ENCODE peak calls at places on chromosome 16, in six cellular contexts. A is fibroblast of pulmonary artery, I is AG09309, K is fibroblast of mammary gland, D is HFFc6, Q is AG10803. T is an unnamed sample.

GRCh38 chr16:22692034-22692433 is 121.9 kb upstream of the HS3ST2 start:
- DNase-seq in A (no peak), I (no peak), K (peak; percentile 28), D (no peak), Q (peak; percentile 64), T (no peak)

GRCh38 chr16:67833035-67833417 is 9.1 kb upstream of the THAP11 start:
- DNase-seq in A (peak; percentile 41), I (no peak), K (peak; percentile 81), D (peak; percentile 85), Q (peak; percentile 71), T (no peak)

GRCh38 chr16:22007509-22008214 is at the start of gene MOSMO:
- DNase-seq in A (peak; percentile 65), I (no peak), K (peak; percentile 64), D (peak; percentile 64), Q (peak; percentile 56), T (peak; percentile 12)

GRCh38 chr16:58638148-58639036 is 8.8 kb upstream of the CNOT1 start:
- DNase-seq in A (peak; percentile 84), I (peak; percentile 72), K (peak; percentile 90), D (peak; percentile 82), Q (peak; percentile 92), T (no peak)

GRCh38 chr16:2043980-2044451 is 3.6 kb downstream of the NTHL1 start:
- DNase-seq in A (no peak), I (no peak), K (no peak), D (no peak), Q (no peak), T (no peak)

GRCh38 chr16:9302102-9302501 is 210.7 kb downstream of the HAPSTR1 start:
- DNase-seq in A (no peak), I (no peak), K (no peak), D (no peak), Q (no peak), T (no peak)

GRCh38 chr16:77457046-77457445 is 22.2 kb upstream of the ADAMTS18 start:
- DNase-seq in A (no peak), I (no peak), K (peak; percentile 9), D (no peak), Q (no peak), T (no peak)

GRCh38 chr16:55955845-55956244 is 80.7 kb upstream of the CES5A start:
- DNase-seq in A (no peak), I (no peak), K (peak; percentile 1), D (no peak), Q (peak; percentile 4), T (no peak)

GRCh38 chr16:55035037-55035436 is 104.4 kb downstream of the IRX5 start:
- DNase-seq in A (no peak), I (no peak), K (peak; percentile 5), D (no peak), Q (no peak), T (no peak)

GRCh38 chr16:3824121-3824795 is 56.3 kb downstream of the CREBBP start:
- DNase-seq in A (no peak), I (no peak), K (peak; percentile 53), D (no peak), Q (no peak), T (no peak)

GRCh38 chr16:28317040-28317880 is 24.9 kb downstream of the SBK1 start:
- DNase-seq in A (peak; percentile 44), I (no peak), K (peak; percentile 35), D (peak; percentile 28), Q (peak; percentile 29), T (no peak)

GRCh38 chr16:28319476-28320022 is 27.2 kb downstream of the SBK1 start:
- DNase-seq in A (no peak), I (no peak), K (no peak), D (no peak), Q (no peak), T (no peak)

GRCh38 chr16:28320023-28320561 is 27.8 kb downstream of the SBK1 start:
- DNase-seq in A (no peak), I (no peak), K (no peak), D (no peak), Q (no peak), T (no peak)

GRCh38 chr16:28316056-28316455 is 23.7 kb downstream of the SBK1 start:
- DNase-seq in A (no peak), I (no peak), K (no peak), D (no peak), Q (no peak), T (no peak)

DNA sequence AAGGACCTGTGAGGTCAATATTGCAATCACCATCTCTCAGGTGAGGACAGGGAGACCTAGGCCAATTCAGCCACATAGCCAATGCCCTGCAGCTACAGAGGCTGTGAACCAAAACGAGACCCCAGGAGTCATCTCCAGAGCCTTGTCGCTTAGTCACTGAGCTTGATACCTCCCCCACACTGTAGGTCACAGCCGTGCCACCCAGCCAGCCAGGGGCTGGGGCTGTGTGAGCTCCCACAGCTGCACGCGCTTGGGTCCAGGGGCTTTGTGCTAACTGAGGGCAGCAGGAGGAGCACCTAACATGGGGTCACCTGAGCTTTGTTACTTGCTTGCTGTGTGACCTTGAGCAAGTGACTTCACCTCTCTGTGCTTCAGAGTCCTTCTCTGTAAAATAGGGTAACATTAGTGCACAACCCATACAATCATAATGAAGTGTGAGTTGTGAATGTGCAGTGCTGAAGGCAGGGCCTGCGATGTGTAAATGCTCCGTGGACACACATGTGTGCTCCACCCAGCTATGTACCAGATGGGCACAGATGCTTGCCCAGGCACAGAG is 25.8 kb downstream of the SBK1 start:
- DNase-seq in A (no peak), I (no peak), K (no peak), D (no peak), Q (no peak), T (no peak)
- TF ChIP-seq CTCF in A (no peak), I (no peak), K (no peak), D (no peak), Q (no peak), T (no peak)

GRCh38 chr16:51474414-51475091 is 323.5 kb upstream of the SALL1 start:
- DNase-seq in A (no peak), I (no peak), K (no peak), D (no peak), Q (no peak), T (no peak)
- TF ChIP-seq CTCF in A (no peak), I (no peak), K (no peak), D (peak; percentile 24), Q (no peak), T (peak; percentile 14)

DNA sequence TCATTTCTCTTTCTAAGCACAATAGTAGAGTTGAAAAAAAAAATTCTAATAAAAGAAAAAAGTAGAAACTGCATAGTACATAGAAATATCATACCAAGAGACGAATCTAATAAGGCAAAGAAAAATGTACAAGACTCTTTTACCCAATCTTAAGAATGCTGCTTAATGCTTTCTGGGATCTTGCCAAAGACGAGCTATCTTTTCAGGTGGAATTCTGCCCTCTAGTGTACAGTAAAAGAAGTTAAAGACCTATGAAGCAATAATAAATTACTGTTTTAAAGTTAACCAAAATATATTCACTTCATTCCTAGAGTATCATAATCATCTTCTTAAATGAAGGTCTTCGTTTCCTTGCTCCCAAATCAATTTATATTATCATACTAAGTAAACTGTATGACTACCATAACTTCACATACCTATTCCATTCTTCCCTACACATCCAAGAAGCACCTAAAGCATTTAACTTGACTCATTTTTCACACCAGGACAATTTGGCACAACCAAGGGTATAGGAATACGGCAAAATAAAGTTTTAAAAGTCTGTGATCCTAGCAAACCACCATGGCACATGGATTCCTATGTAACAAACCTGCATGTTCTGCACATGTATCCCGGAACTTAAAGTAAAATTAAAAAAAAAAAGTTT is 47.7 kb downstream of the CFDP1 start:
- DNase-seq in A (peak; percentile 93), I (peak; percentile 80), K (peak; percentile 91), D (peak; percentile 70), Q (peak; percentile 90), T (peak; percentile 38)
- TF ChIP-seq CTCF in A (peak; percentile 51), I (peak; percentile 36), K (peak; percentile 58), D (peak; percentile 94), Q (peak; percentile 60), T (peak; percentile 66)

GRCh38 chr16:72561-73537 is at the start of gene RHBDF1:
- DNase-seq in A (peak; percentile 54), I (no peak), K (peak; percentile 39), D (no peak), Q (peak; percentile 56), T (no peak)

GRCh38 chr16:74025-74424 is 1.6 kb upstream of the RHBDF1 start:
- DNase-seq in A (no peak), I (no peak), K (no peak), D (no peak), Q (no peak), T (no peak)

GRCh38 chr16:69181-69580 is 3.2 kb downstream of the RHBDF1 start:
- DNase-seq in A (no peak), I (no peak), K (no peak), D (no peak), Q (no peak), T (no peak)

GRCh38 chr16:71210-71539 is 1.3 kb downstream of the RHBDF1 start:
- DNase-seq in A (no peak), I (no peak), K (no peak), D (no peak), Q (no peak), T (no peak)

DNA sequence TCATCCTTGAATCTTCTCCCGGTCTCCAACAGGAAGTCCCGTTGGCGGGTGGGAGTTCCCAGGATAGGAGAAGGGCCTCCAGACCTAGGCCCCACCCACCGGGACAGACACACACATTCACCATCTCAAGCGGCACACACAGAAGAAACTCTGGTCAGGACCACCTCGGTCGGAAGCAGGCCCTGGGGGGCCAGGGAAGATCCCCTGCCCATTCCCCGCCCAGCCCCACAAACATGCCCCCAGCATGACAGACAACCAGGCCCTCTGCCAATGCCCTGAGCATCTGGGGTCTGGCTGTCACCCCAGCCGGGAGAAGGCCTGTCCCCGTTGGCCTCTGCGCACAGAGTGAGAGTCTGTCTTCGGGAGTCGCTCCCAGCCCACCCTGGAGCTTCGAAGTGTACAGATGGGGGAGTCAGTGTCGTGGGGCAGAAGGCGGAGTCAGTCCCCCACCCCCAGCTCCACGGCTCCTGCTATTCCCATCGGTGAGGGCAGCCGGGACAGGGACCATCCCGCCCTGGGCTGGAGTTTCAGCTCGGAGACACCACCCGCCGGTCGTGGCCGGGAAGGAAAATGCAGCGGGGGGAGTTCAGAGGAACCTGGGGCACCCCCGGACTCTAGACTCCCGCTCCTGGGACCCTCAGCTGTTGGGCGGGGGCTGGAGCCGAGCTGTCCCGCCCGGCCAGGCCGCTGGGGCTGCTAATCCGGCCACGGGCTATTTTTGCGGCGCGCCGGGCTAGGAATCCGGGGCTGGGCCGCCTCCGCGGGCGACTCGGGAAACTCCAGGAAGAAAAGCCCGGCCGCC is 690 bp downstream of the RHBDF1 start:
- DNase-seq in A (peak; percentile 61), I (no peak), K (peak; percentile 79), D (peak; percentile 70), Q (peak; percentile 77), T (no peak)
- TF ChIP-seq CTCF in A (no peak), I (peak; percentile 11), K (no peak), D (peak; percentile 18), Q (no peak), T (no peak)

DNA sequence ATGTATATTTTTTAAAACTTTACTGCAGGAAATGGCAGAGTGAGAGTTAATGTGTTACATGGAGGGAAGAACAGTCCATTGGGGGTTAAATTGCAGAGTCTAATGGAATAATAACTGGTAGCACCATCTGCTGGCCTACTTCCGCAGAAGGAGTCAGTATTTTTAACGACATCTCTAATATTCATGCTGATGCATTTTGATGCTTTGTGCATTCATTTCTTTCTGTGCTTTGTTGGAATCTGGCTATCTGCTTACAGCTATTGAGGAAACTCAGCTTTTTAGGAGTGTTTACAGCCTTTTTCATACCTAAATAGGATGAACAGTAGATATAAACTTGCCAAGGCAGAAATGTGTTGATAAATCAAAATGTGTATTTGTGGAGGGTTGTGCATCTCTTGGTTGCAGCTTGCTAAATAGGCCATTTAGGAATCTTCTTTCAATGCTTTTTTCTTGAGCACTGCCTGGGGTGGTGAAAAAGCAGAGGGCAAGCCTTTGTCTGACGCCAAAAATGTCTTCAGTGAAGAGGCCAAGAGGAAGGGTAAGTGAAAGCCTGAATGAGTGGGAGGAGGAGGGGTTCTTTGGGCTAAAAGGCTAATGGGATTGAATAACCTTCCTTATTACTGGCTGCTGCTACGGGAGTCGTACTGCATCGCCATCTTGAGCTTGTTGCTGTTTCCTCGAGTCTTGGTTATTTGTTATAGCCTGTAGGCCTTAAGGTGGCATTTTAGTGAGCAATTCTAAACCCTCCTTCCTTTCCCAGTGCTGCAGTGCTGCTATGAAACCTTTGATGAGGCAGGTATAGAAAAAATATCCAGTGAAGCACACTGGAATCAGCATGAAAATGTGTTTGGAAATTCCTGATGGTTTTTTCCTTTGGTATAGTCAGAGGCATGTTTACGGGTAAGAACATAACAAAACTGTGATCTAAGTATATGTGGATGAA is 153.3 kb downstream of the CHD9 start:
- DNase-seq in A (peak; percentile 89), I (peak; percentile 41), K (peak; percentile 89), D (peak; percentile 78), Q (peak; percentile 76), T (peak; percentile 67)
- TF ChIP-seq CTCF in A (peak; percentile 66), I (peak; percentile 62), K (peak; percentile 66), D (peak; percentile 79), Q (peak; percentile 80), T (peak; percentile 68)